ENCODE peak calls at places on chromosomes 6 and 20, in seven cellular contexts. One of them, this sample, is unnamed.

GRCh38 chr20:61271273-61272221 is 19.5 kb downstream of the CDH4 start:
- DNase-seq in coronary artery: no peak
- DNase-seq in astrocyte: no peak
- DNase-seq in NCI-H2171 treated with DMSO at 0.1 percent for 48 hours: no peak
- DNase-seq in H4: no peak
- DNase-seq in Peyer's patch: no peak
- DNase-seq in KBM-7: no peak
- DNase-seq in this sample: peak

GRCh38 chr20:48040491-48040890 is 255.2 kb upstream of the SULF2 start:
- DNase-seq in coronary artery: peak
- DNase-seq in astrocyte: no peak
- DNase-seq in NCI-H2171 treated with DMSO at 0.1 percent for 48 hours: peak
- DNase-seq in H4: no peak
- DNase-seq in Peyer's patch: no peak
- DNase-seq in KBM-7: no peak
- DNase-seq in this sample: no peak

GRCh38 chr6:69771158-69771906 is 25.5 kb downstream of the LMBRD1 start:
- DNase-seq in coronary artery: no peak
- DNase-seq in astrocyte: no peak
- DNase-seq in NCI-H2171 treated with DMSO at 0.1 percent for 48 hours: no peak
- DNase-seq in H4: no peak
- DNase-seq in Peyer's patch: no peak
- DNase-seq in KBM-7: no peak
- DNase-seq in this sample: peak

GRCh38 chr20:53937330-53937729 is 133.1 kb downstream of the BCAS1 start:
- DNase-seq in coronary artery: peak
- DNase-seq in astrocyte: no peak
- DNase-seq in NCI-H2171 treated with DMSO at 0.1 percent for 48 hours: no peak
- DNase-seq in H4: no peak
- DNase-seq in Peyer's patch: no peak
- DNase-seq in KBM-7: no peak
- DNase-seq in this sample: no peak

GRCh38 chr6:708237-708598 is 15.3 kb upstream of the EXOC2 start:
- DNase-seq in coronary artery: no peak
- DNase-seq in astrocyte: no peak
- DNase-seq in NCI-H2171 treated with DMSO at 0.1 percent for 48 hours: no peak
- DNase-seq in H4: no peak
- DNase-seq in Peyer's patch: no peak
- DNase-seq in KBM-7: no peak
- DNase-seq in this sample: no peak

GRCh38 chr6:149084026-149084425 is 233.5 kb upstream of the TAB2 start:
- DNase-seq in coronary artery: no peak
- DNase-seq in astrocyte: no peak
- DNase-seq in NCI-H2171 treated with DMSO at 0.1 percent for 48 hours: no peak
- DNase-seq in H4: no peak
- DNase-seq in Peyer's patch: no peak
- DNase-seq in KBM-7: no peak
- DNase-seq in this sample: no peak

GRCh38 chr20:11799131-11799800 is 118.4 kb upstream of the BTBD3 start:
- DNase-seq in coronary artery: no peak
- DNase-seq in astrocyte: no peak
- DNase-seq in NCI-H2171 treated with DMSO at 0.1 percent for 48 hours: no peak
- DNase-seq in H4: no peak
- DNase-seq in Peyer's patch: no peak
- DNase-seq in KBM-7: no peak
- DNase-seq in this sample: no peak

GRCh38 chr6:124679392-124679791 is 282.8 kb upstream of the RNF217 start:
- DNase-seq in coronary artery: no peak
- DNase-seq in astrocyte: peak
- DNase-seq in NCI-H2171 treated with DMSO at 0.1 percent for 48 hours: no peak
- DNase-seq in H4: no peak
- DNase-seq in Peyer's patch: no peak
- DNase-seq in KBM-7: no peak
- DNase-seq in this sample: no peak

GRCh38 chr6:164379786-164380185 is 929.6 kb downstream of the C6orf118 start:
- DNase-seq in coronary artery: no peak
- DNase-seq in astrocyte: peak
- DNase-seq in NCI-H2171 treated with DMSO at 0.1 percent for 48 hours: no peak
- DNase-seq in H4: no peak
- DNase-seq in Peyer's patch: no peak
- DNase-seq in KBM-7: no peak
- DNase-seq in this sample: no peak

GRCh38 chr6:166202321-166202733 is 34.7 kb upstream of the TBXT start:
- DNase-seq in coronary artery: no peak
- DNase-seq in astrocyte: no peak
- DNase-seq in NCI-H2171 treated with DMSO at 0.1 percent for 48 hours: no peak
- DNase-seq in H4: no peak
- DNase-seq in Peyer's patch: peak
- DNase-seq in KBM-7: no peak
- DNase-seq in this sample: no peak

GRCh38 chr20:49853640-49854039 is 41.0 kb downstream of the SLC9A8 start:
- DNase-seq in coronary artery: peak
- DNase-seq in astrocyte: peak
- DNase-seq in NCI-H2171 treated with DMSO at 0.1 percent for 48 hours: peak
- DNase-seq in H4: peak
- DNase-seq in Peyer's patch: no peak
- DNase-seq in KBM-7: no peak
- DNase-seq in this sample: peak

GRCh38 chr20:17663486-17663885 is 18.6 kb downstream of the RRBP1 start:
- DNase-seq in coronary artery: no peak
- DNase-seq in astrocyte: peak
- DNase-seq in NCI-H2171 treated with DMSO at 0.1 percent for 48 hours: no peak
- DNase-seq in H4: no peak
- DNase-seq in Peyer's patch: no peak
- DNase-seq in KBM-7: no peak
- DNase-seq in this sample: peak